ENCODE peak calls at places on chromosomes 5 and 9, in eight cellular contexts. One of them, this sample, is unnamed.

GRCh38 chr9:114047717-114048116 is 30.4 kb downstream of the AMBP start:
- DNase-seq in stomach: peak
- DNase-seq in choroid plexus epithelial cell: peak
- DNase-seq in GM12878: no peak
- DNase-seq in astrocyte of the spinal cord: no peak
- DNase-seq in fibroblast of lung: no peak
- DNase-seq in A549: peak
- DNase-seq in H1: peak
- DNase-seq in this sample: peak

GRCh38 chr5:14443665-14444064 is 137.9 kb upstream of the OTULINL start:
- DNase-seq in stomach: no peak
- DNase-seq in choroid plexus epithelial cell: no peak
- DNase-seq in GM12878: no peak
- DNase-seq in astrocyte of the spinal cord: no peak
- DNase-seq in fibroblast of lung: no peak
- DNase-seq in A549: no peak
- DNase-seq in H1: no peak
- DNase-seq in this sample: no peak

GRCh38 chr5:11642398-11642797 is 261.8 kb downstream of the CTNND2 start:
- DNase-seq in stomach: no peak
- DNase-seq in choroid plexus epithelial cell: no peak
- DNase-seq in GM12878: no peak
- DNase-seq in astrocyte of the spinal cord: no peak
- DNase-seq in fibroblast of lung: no peak
- DNase-seq in A549: no peak
- DNase-seq in H1: no peak
- DNase-seq in this sample: no peak

GRCh38 chr5:115170128-115170923 is 618 bp upstream of the TRIM36 start:
- DNase-seq in stomach: no peak
- DNase-seq in choroid plexus epithelial cell: peak
- DNase-seq in GM12878: no peak
- DNase-seq in astrocyte of the spinal cord: no peak
- DNase-seq in fibroblast of lung: no peak
- DNase-seq in A549: no peak
- DNase-seq in H1: peak
- DNase-seq in this sample: no peak

GRCh38 chr5:178290376-178290775 is 57.8 kb upstream of the PHYKPL start:
- DNase-seq in stomach: no peak
- DNase-seq in choroid plexus epithelial cell: no peak
- DNase-seq in GM12878: no peak
- DNase-seq in astrocyte of the spinal cord: no peak
- DNase-seq in fibroblast of lung: no peak
- DNase-seq in A549: no peak
- DNase-seq in H1: no peak
- DNase-seq in this sample: no peak

GRCh38 chr9:37692622-37693221 is 42.0 kb downstream of the FRMPD1 start:
- DNase-seq in stomach: no peak
- DNase-seq in choroid plexus epithelial cell: no peak
- DNase-seq in GM12878: no peak
- DNase-seq in astrocyte of the spinal cord: no peak
- DNase-seq in fibroblast of lung: no peak
- DNase-seq in A549: no peak
- DNase-seq in H1: no peak
- DNase-seq in this sample: no peak

GRCh38 chr5:19035816-19036215 is 952.2 kb downstream of the CDH18 start:
- DNase-seq in stomach: no peak
- DNase-seq in choroid plexus epithelial cell: no peak
- DNase-seq in GM12878: no peak
- DNase-seq in astrocyte of the spinal cord: no peak
- DNase-seq in fibroblast of lung: no peak
- DNase-seq in A549: no peak
- DNase-seq in H1: no peak
- DNase-seq in this sample: no peak

GRCh38 chr9:126675147-126675467 is 61.4 kb downstream of the LMX1B start:
- DNase-seq in stomach: no peak
- DNase-seq in choroid plexus epithelial cell: no peak
- DNase-seq in GM12878: no peak
- DNase-seq in astrocyte of the spinal cord: no peak
- DNase-seq in fibroblast of lung: no peak
- DNase-seq in A549: no peak
- DNase-seq in H1: no peak
- DNase-seq in this sample: no peak

GRCh38 chr5:63555874-63556273 is 406.4 kb downstream of the HTR1A start:
- DNase-seq in stomach: no peak
- DNase-seq in choroid plexus epithelial cell: no peak
- DNase-seq in GM12878: no peak
- DNase-seq in astrocyte of the spinal cord: peak
- DNase-seq in fibroblast of lung: no peak
- DNase-seq in A549: no peak
- DNase-seq in H1: no peak
- DNase-seq in this sample: no peak

GRCh38 chr5:10946050-10946449 is 185.0 kb upstream of the DAP start:
- DNase-seq in stomach: no peak
- DNase-seq in choroid plexus epithelial cell: no peak
- DNase-seq in GM12878: no peak
- DNase-seq in astrocyte of the spinal cord: no peak
- DNase-seq in fibroblast of lung: no peak
- DNase-seq in A549: no peak
- DNase-seq in H1: no peak
- DNase-seq in this sample: no peak

GRCh38 chr5:150342583-150342982 is 14.9 kb upstream of the TCOF1 start:
- DNase-seq in stomach: no peak
- DNase-seq in choroid plexus epithelial cell: no peak
- DNase-seq in GM12878: peak
- DNase-seq in astrocyte of the spinal cord: no peak
- DNase-seq in fibroblast of lung: no peak
- DNase-seq in A549: no peak
- DNase-seq in H1: no peak
- DNase-seq in this sample: no peak

GRCh38 chr5:151758141-151758429 is 346 bp downstream of the ATOX1 start:
- DNase-seq in stomach: peak
- DNase-seq in choroid plexus epithelial cell: no peak
- DNase-seq in GM12878: no peak
- DNase-seq in astrocyte of the spinal cord: no peak
- DNase-seq in fibroblast of lung: no peak
- DNase-seq in A549: no peak
- DNase-seq in H1: no peak
- DNase-seq in this sample: no peak

GRCh38 chr9:109974143-109974917 is 194.3 kb downstream of the PALM2AKAP2 start:
- DNase-seq in stomach: peak
- DNase-seq in choroid plexus epithelial cell: no peak
- DNase-seq in GM12878: peak
- DNase-seq in astrocyte of the spinal cord: no peak
- DNase-seq in fibroblast of lung: no peak
- DNase-seq in A549: no peak
- DNase-seq in H1: no peak
- DNase-seq in this sample: no peak

GRCh38 chr9:108469654-108470053 is 386.1 kb downstream of the ACTL7B start:
- DNase-seq in stomach: no peak
- DNase-seq in choroid plexus epithelial cell: peak
- DNase-seq in GM12878: no peak
- DNase-seq in astrocyte of the spinal cord: peak
- DNase-seq in fibroblast of lung: peak
- DNase-seq in A549: no peak
- DNase-seq in H1: no peak
- DNase-seq in this sample: peak

GRCh38 chr5:149320791-149321330 is 24.4 kb upstream of the GRPEL2 start:
- DNase-seq in stomach: peak
- DNase-seq in choroid plexus epithelial cell: peak
- DNase-seq in GM12878: no peak
- DNase-seq in astrocyte of the spinal cord: peak
- DNase-seq in fibroblast of lung: peak
- DNase-seq in A549: peak
- DNase-seq in H1: no peak
- DNase-seq in this sample: peak

GRCh38 chr9:98978231-98978681 is 34.5 kb downstream of the COL15A1 start:
- DNase-seq in stomach: no peak
- DNase-seq in choroid plexus epithelial cell: peak
- DNase-seq in GM12878: no peak
- DNase-seq in astrocyte of the spinal cord: peak
- DNase-seq in fibroblast of lung: no peak
- DNase-seq in A549: no peak
- DNase-seq in H1: no peak
- DNase-seq in this sample: no peak

DNA sequence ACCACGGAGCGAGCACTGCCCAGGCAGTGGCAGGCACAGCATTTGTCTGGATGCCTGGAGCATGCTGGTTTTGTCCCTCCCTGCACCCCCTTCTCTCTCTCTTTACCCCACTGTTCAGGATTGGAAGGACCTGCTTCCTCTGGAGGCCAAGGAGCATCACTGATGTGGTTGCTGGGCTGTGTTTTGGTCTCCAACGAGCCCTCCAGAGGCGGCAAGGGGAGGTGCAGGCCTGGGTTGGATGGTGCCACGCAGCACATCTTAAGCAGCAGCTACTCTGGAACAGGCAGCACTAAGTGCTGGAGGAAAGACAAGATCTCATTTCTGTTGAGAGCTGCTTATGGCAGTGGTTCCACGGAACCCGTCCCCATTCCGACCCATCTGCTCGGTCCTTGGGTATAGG is 139.6 kb downstream of the CMYA5 start:
- DNase-seq in stomach: no peak
- DNase-seq in choroid plexus epithelial cell: peak
- DNase-seq in GM12878: no peak
- DNase-seq in astrocyte of the spinal cord: no peak
- DNase-seq in fibroblast of lung: no peak
- DNase-seq in A549: peak
- DNase-seq in H1: peak
- DNase-seq in this sample: no peak
- TF ChIP-seq CTCF in stomach: no peak
- TF ChIP-seq CTCF in choroid plexus epithelial cell: peak
- TF ChIP-seq CTCF in GM12878: peak
- TF ChIP-seq CTCF in astrocyte of the spinal cord: peak
- TF ChIP-seq CTCF in fibroblast of lung: peak
- TF ChIP-seq CTCF in A549: no peak
- TF ChIP-seq CTCF in H1: peak
- TF ChIP-seq CTCF in this sample: peak

GRCh38 chr5:80591352-80591751 is 21.3 kb upstream of the ANKRD34B start:
- DNase-seq in stomach: no peak
- DNase-seq in choroid plexus epithelial cell: no peak
- DNase-seq in GM12878: no peak
- DNase-seq in astrocyte of the spinal cord: no peak
- DNase-seq in fibroblast of lung: peak
- DNase-seq in A549: no peak
- DNase-seq in H1: no peak
- DNase-seq in this sample: no peak
- H3K4me3 ChIP-seq in stomach: no peak
- H3K4me3 ChIP-seq in choroid plexus epithelial cell: no peak
- H3K4me3 ChIP-seq in GM12878: no peak
- H3K4me3 ChIP-seq in astrocyte of the spinal cord: no peak
- H3K4me3 ChIP-seq in fibroblast of lung: no peak
- H3K4me3 ChIP-seq in A549: no peak
- H3K4me3 ChIP-seq in H1: no peak
- H3K4me3 ChIP-seq in this sample: no peak

GRCh38 chr5:132469380-132470372 is 20.9 kb downstream of the IRF1 start:
- DNase-seq in stomach: peak
- DNase-seq in choroid plexus epithelial cell: peak
- DNase-seq in GM12878: no peak
- DNase-seq in astrocyte of the spinal cord: no peak
- DNase-seq in fibroblast of lung: no peak
- DNase-seq in A549: no peak
- DNase-seq in H1: no peak
- DNase-seq in this sample: no peak
- TF ChIP-seq CTCF in stomach: no peak
- TF ChIP-seq CTCF in choroid plexus epithelial cell: peak
- TF ChIP-seq CTCF in GM12878: peak
- TF ChIP-seq CTCF in astrocyte of the spinal cord: no peak
- TF ChIP-seq CTCF in fibroblast of lung: no peak
- TF ChIP-seq CTCF in A549: peak
- TF ChIP-seq CTCF in H1: no peak
- TF ChIP-seq CTCF in this sample: no peak

GRCh38 chr9:121274851-121275250 is 6.9 kb downstream of the GSN start:
- DNase-seq in stomach: no peak
- DNase-seq in choroid plexus epithelial cell: no peak
- DNase-seq in GM12878: no peak
- DNase-seq in astrocyte of the spinal cord: no peak
- DNase-seq in fibroblast of lung: no peak
- DNase-seq in A549: no peak
- DNase-seq in H1: no peak
- DNase-seq in this sample: no peak

GRCh38 chr9:121269888-121270254 is 1.9 kb downstream of the GSN start:
- DNase-seq in stomach: no peak
- DNase-seq in choroid plexus epithelial cell: no peak
- DNase-seq in GM12878: no peak
- DNase-seq in astrocyte of the spinal cord: no peak
- DNase-seq in fibroblast of lung: peak
- DNase-seq in A549: no peak
- DNase-seq in H1: no peak
- DNase-seq in this sample: no peak

GRCh38 chr9:121269030-121269887 is 1.3 kb downstream of the GSN start:
- DNase-seq in stomach: peak
- DNase-seq in choroid plexus epithelial cell: no peak
- DNase-seq in GM12878: no peak
- DNase-seq in astrocyte of the spinal cord: no peak
- DNase-seq in fibroblast of lung: peak
- DNase-seq in A549: no peak
- DNase-seq in H1: no peak
- DNase-seq in this sample: peak

GRCh38 chr9:121271368-121272351 is 3.7 kb downstream of the GSN start:
- DNase-seq in stomach: no peak
- DNase-seq in choroid plexus epithelial cell: peak
- DNase-seq in GM12878: no peak
- DNase-seq in astrocyte of the spinal cord: peak
- DNase-seq in fibroblast of lung: peak
- DNase-seq in A549: no peak
- DNase-seq in H1: no peak
- DNase-seq in this sample: peak

GRCh38 chr9:121272401-121272948 is 4.5 kb downstream of the GSN start:
- DNase-seq in stomach: no peak
- DNase-seq in choroid plexus epithelial cell: no peak
- DNase-seq in GM12878: no peak
- DNase-seq in astrocyte of the spinal cord: no peak
- DNase-seq in fibroblast of lung: no peak
- DNase-seq in A549: no peak
- DNase-seq in H1: no peak
- DNase-seq in this sample: no peak
- H3K4me3 ChIP-seq in stomach: peak
- H3K4me3 ChIP-seq in choroid plexus epithelial cell: no peak
- H3K4me3 ChIP-seq in GM12878: no peak
- H3K4me3 ChIP-seq in astrocyte of the spinal cord: no peak
- H3K4me3 ChIP-seq in fibroblast of lung: no peak
- H3K4me3 ChIP-seq in A549: no peak
- H3K4me3 ChIP-seq in H1: no peak
- H3K4me3 ChIP-seq in this sample: peak

This sample was measured in foreskin fibroblast.